ENCODE peak calls at places on chromosomes 6 and 20, in seven cellular contexts. One of them, this sample, is unnamed.

GRCh38 chr20:50187403-50188051 is 3.1 kb upstream of the CEBPB start:
- DNase-seq in CD4-positive, alpha-beta T cell: no peak
- DNase-seq in HepG2: peak; percentile 77
- DNase-seq in uterus: peak; percentile 77
- DNase-seq in H9: no peak
- DNase-seq in upper lobe of right lung: peak; percentile 74
- DNase-seq in CD4-positive, alpha-beta memory T cell: no peak
- DNase-seq in this sample: no peak

GRCh38 chr6:153595903-153596302 is 443.1 kb upstream of the OPRM1 start:
- DNase-seq in upper lobe of right lung: no peak
- DNase-seq in uterus: no peak
- DNase-seq in CD4-positive, alpha-beta memory T cell: no peak
- DNase-seq in CD4-positive, alpha-beta T cell: no peak
- DNase-seq in H9: no peak
- DNase-seq in HepG2: no peak
- DNase-seq in this sample: no peak

GRCh38 chr6:119237177-119237715 is 112.3 kb downstream of the MAN1A1 start:
- DNase-seq in CD4-positive, alpha-beta memory T cell: no peak
- DNase-seq in H9: no peak
- DNase-seq in CD4-positive, alpha-beta T cell: no peak
- DNase-seq in HepG2: no peak
- DNase-seq in upper lobe of right lung: no peak
- DNase-seq in uterus: no peak
- DNase-seq in this sample: no peak

GRCh38 chr20:4897600-4897999 is 103.7 kb downstream of the SLC23A2 start:
- DNase-seq in H9: no peak
- DNase-seq in uterus: no peak
- DNase-seq in HepG2: no peak
- DNase-seq in CD4-positive, alpha-beta memory T cell: no peak
- DNase-seq in CD4-positive, alpha-beta T cell: no peak
- DNase-seq in upper lobe of right lung: no peak
- DNase-seq in this sample: no peak

GRCh38 chr6:128305228-128305627 is 215.2 kb downstream of the PTPRK start:
- DNase-seq in HepG2: no peak
- DNase-seq in CD4-positive, alpha-beta T cell: no peak
- DNase-seq in upper lobe of right lung: no peak
- DNase-seq in uterus: no peak
- DNase-seq in H9: no peak
- DNase-seq in CD4-positive, alpha-beta memory T cell: no peak
- DNase-seq in this sample: no peak

GRCh38 chr6:128464790-128465189 is 55.6 kb downstream of the PTPRK start:
- DNase-seq in uterus: no peak
- DNase-seq in CD4-positive, alpha-beta T cell: no peak
- DNase-seq in upper lobe of right lung: no peak
- DNase-seq in H9: no peak
- DNase-seq in CD4-positive, alpha-beta memory T cell: no peak
- DNase-seq in HepG2: no peak
- DNase-seq in this sample: no peak

GRCh38 chr6:169247991-169248390 is 5.7 kb downstream of the THBS2 start:
- DNase-seq in H9: no peak
- DNase-seq in HepG2: no peak
- DNase-seq in uterus: no peak
- DNase-seq in upper lobe of right lung: no peak
- DNase-seq in CD4-positive, alpha-beta T cell: no peak
- DNase-seq in CD4-positive, alpha-beta memory T cell: no peak
- DNase-seq in this sample: no peak

GRCh38 chr6:134619077-134619476 is 301.2 kb upstream of the SGK1 start:
- DNase-seq in H9: no peak
- DNase-seq in CD4-positive, alpha-beta T cell: no peak
- DNase-seq in HepG2: no peak
- DNase-seq in upper lobe of right lung: no peak
- DNase-seq in uterus: no peak
- DNase-seq in CD4-positive, alpha-beta memory T cell: no peak
- DNase-seq in this sample: no peak

GRCh38 chr20:39878321-39878720 is 810.7 kb downstream of the MAFB start:
- DNase-seq in H9: no peak
- DNase-seq in CD4-positive, alpha-beta T cell: no peak
- DNase-seq in upper lobe of right lung: no peak
- DNase-seq in CD4-positive, alpha-beta memory T cell: no peak
- DNase-seq in uterus: no peak
- DNase-seq in HepG2: no peak
- DNase-seq in this sample: no peak

GRCh38 chr6:163460307-163460782 is 45.8 kb downstream of the QKI start:
- DNase-seq in upper lobe of right lung: no peak
- DNase-seq in CD4-positive, alpha-beta T cell: peak; percentile 11
- DNase-seq in HepG2: no peak
- DNase-seq in uterus: no peak
- DNase-seq in CD4-positive, alpha-beta memory T cell: peak; percentile 70
- DNase-seq in H9: no peak
- DNase-seq in this sample: no peak

GRCh38 chr6:129282053-129282452 is 399.1 kb downstream of the LAMA2 start:
- DNase-seq in H9: no peak
- DNase-seq in CD4-positive, alpha-beta T cell: no peak
- DNase-seq in upper lobe of right lung: no peak
- DNase-seq in uterus: no peak
- DNase-seq in HepG2: no peak
- DNase-seq in CD4-positive, alpha-beta memory T cell: no peak
- DNase-seq in this sample: no peak

GRCh38 chr6:131001945-131002661 is 60.9 kb downstream of the EPB41L2 start:
- DNase-seq in HepG2: peak; percentile 29
- DNase-seq in CD4-positive, alpha-beta memory T cell: no peak
- DNase-seq in CD4-positive, alpha-beta T cell: no peak
- DNase-seq in uterus: no peak
- DNase-seq in upper lobe of right lung: no peak
- DNase-seq in H9: no peak
- DNase-seq in this sample: no peak

GRCh38 chr6:23319560-23319959 is 750.2 kb downstream of the HDGFL1 start:
- DNase-seq in CD4-positive, alpha-beta memory T cell: no peak
- DNase-seq in HepG2: no peak
- DNase-seq in H9: no peak
- DNase-seq in upper lobe of right lung: no peak
- DNase-seq in CD4-positive, alpha-beta T cell: no peak
- DNase-seq in uterus: no peak
- DNase-seq in this sample: no peak

GRCh38 chr6:138129190-138129589 is 22.0 kb upstream of the PERP start:
- DNase-seq in CD4-positive, alpha-beta T cell: no peak
- DNase-seq in uterus: no peak
- DNase-seq in CD4-positive, alpha-beta memory T cell: no peak
- DNase-seq in HepG2: peak; percentile 27
- DNase-seq in H9: peak; percentile 64
- DNase-seq in upper lobe of right lung: no peak
- DNase-seq in this sample: no peak

GRCh38 chr20:61045876-61046585 is 206.0 kb upstream of the CDH4 start:
- DNase-seq in HepG2: no peak
- DNase-seq in H9: peak; percentile 61
- DNase-seq in CD4-positive, alpha-beta T cell: no peak
- DNase-seq in CD4-positive, alpha-beta memory T cell: no peak
- DNase-seq in upper lobe of right lung: no peak
- DNase-seq in uterus: no peak
- DNase-seq in this sample: no peak

GRCh38 chr20:34112600-34113061 is 588 bp upstream of the EIF2S2 start:
- DNase-seq in upper lobe of right lung: peak; percentile 65
- DNase-seq in H9: peak; percentile 36
- DNase-seq in HepG2: peak; percentile 48
- DNase-seq in CD4-positive, alpha-beta memory T cell: no peak
- DNase-seq in CD4-positive, alpha-beta T cell: no peak
- DNase-seq in uterus: peak; percentile 39
- DNase-seq in this sample: no peak

GRCh38 chr6:35582315-35582714 is 69.6 kb upstream of the TULP1 start:
- DNase-seq in HepG2: no peak
- DNase-seq in CD4-positive, alpha-beta memory T cell: no peak
- DNase-seq in uterus: no peak
- DNase-seq in CD4-positive, alpha-beta T cell: no peak
- DNase-seq in H9: no peak
- DNase-seq in upper lobe of right lung: no peak
- DNase-seq in this sample: no peak

GRCh38 chr6:127590344-127590743 is 13.4 kb downstream of the C6orf58 start:
- DNase-seq in HepG2: no peak
- DNase-seq in CD4-positive, alpha-beta memory T cell: no peak
- DNase-seq in H9: no peak
- DNase-seq in uterus: no peak
- DNase-seq in upper lobe of right lung: no peak
- DNase-seq in CD4-positive, alpha-beta T cell: no peak
- DNase-seq in this sample: no peak

GRCh38 chr6:164107297-164107995 is 692.9 kb downstream of the QKI start:
- DNase-seq in upper lobe of right lung: no peak
- DNase-seq in CD4-positive, alpha-beta T cell: no peak
- DNase-seq in H9: no peak
- DNase-seq in HepG2: no peak
- DNase-seq in uterus: no peak
- DNase-seq in CD4-positive, alpha-beta memory T cell: no peak
- DNase-seq in this sample: no peak

GRCh38 chr6:153092082-153093013 is 38.7 kb downstream of the RGS17 start:
- DNase-seq in upper lobe of right lung: no peak
- DNase-seq in H9: no peak
- DNase-seq in CD4-positive, alpha-beta memory T cell: no peak
- DNase-seq in uterus: no peak
- DNase-seq in HepG2: no peak
- DNase-seq in CD4-positive, alpha-beta T cell: no peak
- DNase-seq in this sample: no peak

GRCh38 chr20:1964659-1965405 is 29.0 kb downstream of the PDYN start:
- DNase-seq in upper lobe of right lung: no peak
- DNase-seq in CD4-positive, alpha-beta memory T cell: no peak
- DNase-seq in HepG2: no peak
- DNase-seq in CD4-positive, alpha-beta T cell: no peak
- DNase-seq in uterus: no peak
- DNase-seq in H9: no peak
- DNase-seq in this sample: no peak

GRCh38 chr6:135667694-135668455 is 170.3 kb upstream of the AHI1 start:
- DNase-seq in uterus: peak; percentile 48
- DNase-seq in upper lobe of right lung: no peak
- DNase-seq in CD4-positive, alpha-beta memory T cell: no peak
- DNase-seq in H9: peak; percentile 52
- DNase-seq in HepG2: no peak
- DNase-seq in CD4-positive, alpha-beta T cell: no peak
- DNase-seq in this sample: no peak

GRCh38 chr6:31386977-31387376 is 16.4 kb upstream of the MICA start:
- DNase-seq in CD4-positive, alpha-beta memory T cell: no peak
- DNase-seq in H9: peak; percentile 68
- DNase-seq in upper lobe of right lung: no peak
- DNase-seq in uterus: no peak
- DNase-seq in CD4-positive, alpha-beta T cell: no peak
- DNase-seq in HepG2: peak; percentile 60
- DNase-seq in this sample: no peak

GRCh38 chr6:73180718-73181619 is 44.3 kb downstream of the KHDC1L start:
- DNase-seq in HepG2: peak; percentile 39
- DNase-seq in H9: no peak
- DNase-seq in CD4-positive, alpha-beta memory T cell: peak; percentile 46
- DNase-seq in CD4-positive, alpha-beta T cell: no peak
- DNase-seq in uterus: no peak
- DNase-seq in upper lobe of right lung: no peak
- DNase-seq in this sample: no peak
- H3K27ac ChIP-seq in HepG2: no peak overlapping the region
- H3K27ac ChIP-seq in H9: no peak overlapping the region
- H3K27ac ChIP-seq in CD4-positive, alpha-beta memory T cell: no peak overlapping the region
- H3K27ac ChIP-seq in CD4-positive, alpha-beta T cell: no peak overlapping the region
- H3K27ac ChIP-seq in uterus: no peak overlapping the region
- H3K27ac ChIP-seq in upper lobe of right lung: no peak overlapping the region
- H3K27ac ChIP-seq in this sample: peak overlapping the region; percentile 28

DNA sequence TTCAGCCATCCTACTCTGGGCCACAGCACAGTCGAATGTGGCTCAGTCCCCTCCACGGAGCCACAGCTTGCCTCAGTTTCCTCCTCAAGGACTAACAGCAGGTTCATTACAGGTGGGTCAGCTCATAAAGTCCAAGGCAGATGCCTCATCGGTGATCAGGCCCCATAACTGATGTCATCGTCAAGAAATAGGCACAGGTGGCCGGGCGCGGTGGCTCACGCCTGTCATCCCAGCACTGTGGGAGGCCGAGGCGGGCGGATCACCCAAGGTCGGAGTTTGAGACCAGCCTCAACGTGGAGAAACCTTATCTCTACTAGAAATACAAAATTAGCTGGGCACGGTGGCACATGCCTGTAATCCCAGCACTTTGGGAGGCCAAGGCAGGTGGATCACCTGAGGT is 3.4 kb downstream of the UCKL1 start:
- DNase-seq in H9: no peak
- DNase-seq in CD4-positive, alpha-beta memory T cell: no peak
- DNase-seq in uterus: no peak
- DNase-seq in HepG2: no peak
- DNase-seq in CD4-positive, alpha-beta T cell: no peak
- DNase-seq in upper lobe of right lung: no peak
- DNase-seq in this sample: no peak
- H3K27ac ChIP-seq in H9: no peak overlapping the region
- H3K27ac ChIP-seq in CD4-positive, alpha-beta memory T cell: no peak overlapping the region
- H3K27ac ChIP-seq in uterus: no peak overlapping the region
- H3K27ac ChIP-seq in HepG2: no peak overlapping the region
- H3K27ac ChIP-seq in CD4-positive, alpha-beta T cell: no peak overlapping the region
- H3K27ac ChIP-seq in upper lobe of right lung: no peak overlapping the region
- H3K27ac ChIP-seq in this sample: peak overlapping the region; percentile 46

DNA sequence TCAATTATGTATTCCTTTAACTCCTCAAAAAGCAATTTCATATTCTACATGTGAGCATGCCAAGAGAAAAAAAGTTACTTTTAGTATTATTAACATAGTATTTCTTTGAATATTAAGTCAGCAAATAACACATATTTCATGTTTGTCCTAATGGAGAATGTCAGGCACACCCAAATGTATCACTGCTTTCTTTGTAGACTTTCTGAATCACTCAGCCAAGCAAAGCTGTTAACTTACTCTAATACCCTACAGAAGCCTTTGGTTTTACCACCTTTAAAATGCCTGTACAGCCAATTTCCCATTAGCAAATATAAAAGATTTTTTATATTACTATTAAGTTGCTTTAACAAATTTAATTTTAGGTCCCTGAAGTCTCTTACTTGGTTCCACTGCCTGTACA is 23.8 kb downstream of the FRK start:
- DNase-seq in HepG2: no peak
- DNase-seq in uterus: no peak
- DNase-seq in upper lobe of right lung: no peak
- DNase-seq in CD4-positive, alpha-beta T cell: no peak
- DNase-seq in H9: no peak
- DNase-seq in CD4-positive, alpha-beta memory T cell: no peak
- DNase-seq in this sample: no peak
- H3K27ac ChIP-seq in HepG2: no peak overlapping the region
- H3K27ac ChIP-seq in uterus: no peak overlapping the region
- H3K27ac ChIP-seq in upper lobe of right lung: no peak overlapping the region
- H3K27ac ChIP-seq in CD4-positive, alpha-beta T cell: no peak overlapping the region
- H3K27ac ChIP-seq in H9: no peak overlapping the region
- H3K27ac ChIP-seq in CD4-positive, alpha-beta memory T cell: no peak overlapping the region
- H3K27ac ChIP-seq in this sample: no peak overlapping the region

GRCh38 chr6:161048636-161049035 is 57.1 kb downstream of the MAP3K4 start:
- DNase-seq in H9: no peak
- DNase-seq in upper lobe of right lung: no peak
- DNase-seq in CD4-positive, alpha-beta memory T cell: no peak
- DNase-seq in uterus: no peak
- DNase-seq in CD4-positive, alpha-beta T cell: no peak
- DNase-seq in HepG2: no peak
- DNase-seq in this sample: no peak
- H3K27ac ChIP-seq in H9: no peak overlapping the region
- H3K27ac ChIP-seq in upper lobe of right lung: no peak overlapping the region
- H3K27ac ChIP-seq in CD4-positive, alpha-beta memory T cell: no peak overlapping the region
- H3K27ac ChIP-seq in uterus: no peak overlapping the region
- H3K27ac ChIP-seq in CD4-positive, alpha-beta T cell: no peak overlapping the region
- H3K27ac ChIP-seq in HepG2: no peak overlapping the region
- H3K27ac ChIP-seq in this sample: no peak overlapping the region

This sample was measured in caudate nucleus.